ENCODE peak calls at places on chromosomes 7 and 10, in eight cellular contexts. One of them, this sample, is unnamed.

GRCh38 chr10:129881641-129882040 is 82.4 kb downstream of the EBF3 start:
- DNase-seq in HCT116: no peak
- DNase-seq in H1: no peak
- DNase-seq in stomach: no peak
- DNase-seq in K562: no peak
- DNase-seq in sigmoid colon: no peak
- DNase-seq in upper lobe of left lung: no peak
- DNase-seq in GM12891: no peak
- DNase-seq in this sample: no peak

GRCh38 chr10:24132741-24133140 is 76.2 kb upstream of the KIAA1217 start:
- DNase-seq in HCT116: no peak
- DNase-seq in H1: no peak
- DNase-seq in stomach: no peak
- DNase-seq in K562: no peak
- DNase-seq in sigmoid colon: no peak
- DNase-seq in upper lobe of left lung: no peak
- DNase-seq in GM12891: no peak
- DNase-seq in this sample: no peak

GRCh38 chr10:49612513-49613159 is 1.2 kb upstream of the CHAT start:
- DNase-seq in HCT116: no peak
- DNase-seq in H1: peak
- DNase-seq in stomach: no peak
- DNase-seq in K562: peak
- DNase-seq in sigmoid colon: peak
- DNase-seq in upper lobe of left lung: no peak
- DNase-seq in GM12891: no peak
- DNase-seq in this sample: no peak

GRCh38 chr7:107152011-107152410 is 16.8 kb upstream of the HBP1 start:
- DNase-seq in HCT116: no peak
- DNase-seq in H1: no peak
- DNase-seq in stomach: no peak
- DNase-seq in K562: no peak
- DNase-seq in sigmoid colon: no peak
- DNase-seq in upper lobe of left lung: no peak
- DNase-seq in GM12891: no peak
- DNase-seq in this sample: no peak

GRCh38 chr7:2720024-2720423 is 32.0 kb downstream of the AMZ1 start:
- DNase-seq in HCT116: no peak
- DNase-seq in H1: no peak
- DNase-seq in stomach: no peak
- DNase-seq in K562: no peak
- DNase-seq in sigmoid colon: no peak
- DNase-seq in upper lobe of left lung: no peak
- DNase-seq in GM12891: no peak
- DNase-seq in this sample: no peak

GRCh38 chr7:37320840-37321468 is 127.7 kb downstream of the ELMO1 start:
- DNase-seq in HCT116: no peak
- DNase-seq in H1: no peak
- DNase-seq in stomach: no peak
- DNase-seq in K562: no peak
- DNase-seq in sigmoid colon: no peak
- DNase-seq in upper lobe of left lung: no peak
- DNase-seq in GM12891: no peak
- DNase-seq in this sample: no peak

GRCh38 chr10:8042032-8042863 is 12.2 kb upstream of the GATA3 start:
- DNase-seq in HCT116: no peak
- DNase-seq in H1: no peak
- DNase-seq in stomach: no peak
- DNase-seq in K562: no peak
- DNase-seq in sigmoid colon: no peak
- DNase-seq in upper lobe of left lung: no peak
- DNase-seq in GM12891: no peak
- DNase-seq in this sample: no peak

GRCh38 chr7:155917836-155918385 is 105.6 kb upstream of the SHH start:
- DNase-seq in HCT116: no peak
- DNase-seq in H1: no peak
- DNase-seq in stomach: peak
- DNase-seq in K562: no peak
- DNase-seq in sigmoid colon: no peak
- DNase-seq in upper lobe of left lung: no peak
- DNase-seq in GM12891: no peak
- DNase-seq in this sample: no peak

GRCh38 chr7:150324366-150324961 is 1.1 kb upstream of the ACTR3C start:
- DNase-seq in HCT116: no peak
- DNase-seq in H1: no peak
- DNase-seq in stomach: no peak
- DNase-seq in K562: peak
- DNase-seq in sigmoid colon: no peak
- DNase-seq in upper lobe of left lung: no peak
- DNase-seq in GM12891: no peak
- DNase-seq in this sample: no peak
- TF ChIP-seq POLR2A in HCT116: no peak
- TF ChIP-seq POLR2A in H1: no peak
- TF ChIP-seq POLR2A in stomach: no peak
- TF ChIP-seq POLR2A in K562: no peak
- TF ChIP-seq POLR2A in sigmoid colon: no peak
- TF ChIP-seq POLR2A in upper lobe of left lung: no peak
- TF ChIP-seq POLR2A in GM12891: no peak
- TF ChIP-seq POLR2A in this sample: no peak

GRCh38 chr7:74478671-74479065 is 25.0 kb downstream of the GTF2IRD1 start:
- DNase-seq in HCT116: no peak
- DNase-seq in H1: no peak
- DNase-seq in stomach: no peak
- DNase-seq in K562: no peak
- DNase-seq in sigmoid colon: no peak
- DNase-seq in upper lobe of left lung: no peak
- DNase-seq in GM12891: no peak
- DNase-seq in this sample: no peak

GRCh38 chr7:74480861-74481417 is 27.2 kb downstream of the GTF2IRD1 start:
- DNase-seq in HCT116: no peak
- DNase-seq in H1: no peak
- DNase-seq in stomach: peak
- DNase-seq in K562: no peak
- DNase-seq in sigmoid colon: peak
- DNase-seq in upper lobe of left lung: no peak
- DNase-seq in GM12891: no peak
- DNase-seq in this sample: no peak

GRCh38 chr7:74481458-74482324 is 28.0 kb downstream of the GTF2IRD1 start:
- DNase-seq in HCT116: no peak
- DNase-seq in H1: no peak
- DNase-seq in stomach: no peak
- DNase-seq in K562: no peak
- DNase-seq in sigmoid colon: no peak
- DNase-seq in upper lobe of left lung: no peak
- DNase-seq in GM12891: no peak
- DNase-seq in this sample: no peak

GRCh38 chr7:74479066-74479781 is 25.5 kb downstream of the GTF2IRD1 start:
- DNase-seq in HCT116: no peak
- DNase-seq in H1: no peak
- DNase-seq in stomach: peak
- DNase-seq in K562: no peak
- DNase-seq in sigmoid colon: peak
- DNase-seq in upper lobe of left lung: peak
- DNase-seq in GM12891: no peak
- DNase-seq in this sample: no peak

DNA sequence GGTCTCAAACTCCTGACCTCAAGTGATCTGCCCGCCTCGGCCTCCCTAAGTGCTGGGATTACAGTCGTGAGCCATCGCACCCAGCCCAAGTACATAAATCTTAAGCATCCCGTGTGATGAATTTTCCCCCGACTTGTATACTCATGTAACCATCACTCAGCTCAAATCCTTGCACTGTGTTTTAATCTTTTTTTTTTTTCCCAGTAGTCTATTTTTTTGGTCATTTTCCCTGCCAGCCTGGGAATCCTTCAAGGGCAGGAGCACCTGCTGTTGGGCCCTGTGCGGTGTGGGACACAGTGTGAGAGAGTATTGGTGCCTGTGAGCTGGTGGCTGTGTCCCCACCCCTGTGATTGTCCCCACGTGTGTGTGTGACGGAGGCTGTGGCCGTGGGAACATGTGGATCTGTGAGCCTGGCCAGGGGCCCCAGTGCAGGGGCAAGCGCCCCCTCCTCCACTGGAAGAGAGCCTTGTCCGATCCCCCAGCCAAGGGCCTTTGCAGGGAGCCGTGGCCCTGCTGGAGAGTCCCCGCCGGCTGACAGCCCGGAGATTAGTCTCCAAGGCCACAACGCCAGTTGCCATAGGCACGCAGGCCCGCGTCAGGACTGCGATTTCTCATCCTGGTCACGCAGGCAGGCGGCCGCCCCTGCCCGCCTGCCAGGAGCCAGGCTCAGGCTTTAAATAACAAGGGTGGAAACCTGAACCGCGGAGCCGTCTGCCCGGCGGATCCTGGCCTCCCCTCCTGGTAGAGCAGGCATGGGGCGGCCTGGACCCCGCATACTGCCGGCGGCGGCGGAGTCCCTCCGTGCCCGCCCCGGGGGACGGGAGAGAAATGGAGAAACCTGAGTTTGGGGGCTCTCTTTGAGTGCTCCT is 26.5 kb downstream of the GTF2IRD1 start:
- DNase-seq in HCT116: no peak
- DNase-seq in H1: peak
- DNase-seq in stomach: peak
- DNase-seq in K562: no peak
- DNase-seq in sigmoid colon: peak
- DNase-seq in upper lobe of left lung: peak
- DNase-seq in GM12891: peak
- DNase-seq in this sample: no peak
- TF ChIP-seq POLR2AphosphoS5 in HCT116: no peak
- TF ChIP-seq POLR2AphosphoS5 in H1: no peak
- TF ChIP-seq POLR2AphosphoS5 in stomach: peak
- TF ChIP-seq POLR2AphosphoS5 in K562: no peak
- TF ChIP-seq POLR2AphosphoS5 in sigmoid colon: peak
- TF ChIP-seq POLR2AphosphoS5 in upper lobe of left lung: peak
- TF ChIP-seq POLR2AphosphoS5 in GM12891: no peak
- TF ChIP-seq POLR2AphosphoS5 in this sample: no peak

GRCh38 chr7:29147821-29148220 is 1.5 kb upstream of the CPVL start:
- DNase-seq in HCT116: no peak
- DNase-seq in H1: no peak
- DNase-seq in stomach: no peak
- DNase-seq in K562: no peak
- DNase-seq in sigmoid colon: no peak
- DNase-seq in upper lobe of left lung: no peak
- DNase-seq in GM12891: no peak
- DNase-seq in this sample: no peak

GRCh38 chr7:29145553-29146081 is 720 bp downstream of the CPVL start:
- DNase-seq in HCT116: no peak
- DNase-seq in H1: no peak
- DNase-seq in stomach: no peak
- DNase-seq in K562: no peak
- DNase-seq in sigmoid colon: no peak
- DNase-seq in upper lobe of left lung: no peak
- DNase-seq in GM12891: no peak
- DNase-seq in this sample: no peak

GRCh38 chr7:29146888-29147609 is 712 bp upstream of the CPVL start:
- DNase-seq in HCT116: peak
- DNase-seq in H1: no peak
- DNase-seq in stomach: peak
- DNase-seq in K562: no peak
- DNase-seq in sigmoid colon: peak
- DNase-seq in upper lobe of left lung: no peak
- DNase-seq in GM12891: no peak
- DNase-seq in this sample: no peak

GRCh38 chr7:29143698-29144203 is 2.6 kb downstream of the CPVL start:
- DNase-seq in HCT116: no peak
- DNase-seq in H1: no peak
- DNase-seq in stomach: no peak
- DNase-seq in K562: no peak
- DNase-seq in sigmoid colon: no peak
- DNase-seq in upper lobe of left lung: no peak
- DNase-seq in GM12891: no peak
- DNase-seq in this sample: no peak

DNA sequence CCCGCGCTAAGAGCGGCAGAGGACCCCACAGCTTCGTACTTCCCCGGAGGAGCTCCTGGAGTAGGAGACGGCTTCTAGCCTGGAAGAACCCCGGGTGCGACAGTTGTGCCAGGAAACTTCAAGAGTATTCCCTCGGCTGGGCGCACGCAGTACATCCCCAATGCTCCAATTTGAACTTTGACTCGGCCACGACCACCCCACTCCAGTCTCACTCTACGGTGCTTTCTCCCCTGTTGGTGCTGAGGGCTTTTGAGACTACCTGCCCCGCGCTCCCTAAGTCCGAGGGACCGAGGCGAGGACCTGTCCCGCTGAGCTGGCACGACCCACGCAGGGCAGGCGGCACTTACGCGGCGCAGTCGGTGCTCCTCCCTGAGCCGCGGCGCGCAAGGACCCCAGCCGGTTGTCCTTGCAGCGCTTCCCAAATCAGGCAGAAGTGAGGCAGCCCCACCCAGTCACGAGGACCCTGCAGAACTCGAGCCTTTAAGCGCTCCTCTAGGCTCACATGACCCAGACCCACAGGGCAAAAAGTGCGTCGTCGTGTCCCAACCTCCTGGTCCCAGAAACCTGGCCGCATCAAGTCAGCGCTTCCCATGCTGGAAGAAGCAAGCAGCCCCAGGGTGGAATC is at the start of gene CPVL:
- DNase-seq in HCT116: peak
- DNase-seq in H1: peak
- DNase-seq in stomach: peak
- DNase-seq in K562: no peak
- DNase-seq in sigmoid colon: peak
- DNase-seq in upper lobe of left lung: peak
- DNase-seq in GM12891: no peak
- DNase-seq in this sample: no peak
- TF ChIP-seq POLR2A in HCT116: no peak
- TF ChIP-seq POLR2A in H1: peak
- TF ChIP-seq POLR2A in stomach: no peak
- TF ChIP-seq POLR2A in K562: no peak
- TF ChIP-seq POLR2A in sigmoid colon: peak
- TF ChIP-seq POLR2A in upper lobe of left lung: no peak
- TF ChIP-seq POLR2A in GM12891: no peak
- TF ChIP-seq POLR2A in this sample: no peak

DNA sequence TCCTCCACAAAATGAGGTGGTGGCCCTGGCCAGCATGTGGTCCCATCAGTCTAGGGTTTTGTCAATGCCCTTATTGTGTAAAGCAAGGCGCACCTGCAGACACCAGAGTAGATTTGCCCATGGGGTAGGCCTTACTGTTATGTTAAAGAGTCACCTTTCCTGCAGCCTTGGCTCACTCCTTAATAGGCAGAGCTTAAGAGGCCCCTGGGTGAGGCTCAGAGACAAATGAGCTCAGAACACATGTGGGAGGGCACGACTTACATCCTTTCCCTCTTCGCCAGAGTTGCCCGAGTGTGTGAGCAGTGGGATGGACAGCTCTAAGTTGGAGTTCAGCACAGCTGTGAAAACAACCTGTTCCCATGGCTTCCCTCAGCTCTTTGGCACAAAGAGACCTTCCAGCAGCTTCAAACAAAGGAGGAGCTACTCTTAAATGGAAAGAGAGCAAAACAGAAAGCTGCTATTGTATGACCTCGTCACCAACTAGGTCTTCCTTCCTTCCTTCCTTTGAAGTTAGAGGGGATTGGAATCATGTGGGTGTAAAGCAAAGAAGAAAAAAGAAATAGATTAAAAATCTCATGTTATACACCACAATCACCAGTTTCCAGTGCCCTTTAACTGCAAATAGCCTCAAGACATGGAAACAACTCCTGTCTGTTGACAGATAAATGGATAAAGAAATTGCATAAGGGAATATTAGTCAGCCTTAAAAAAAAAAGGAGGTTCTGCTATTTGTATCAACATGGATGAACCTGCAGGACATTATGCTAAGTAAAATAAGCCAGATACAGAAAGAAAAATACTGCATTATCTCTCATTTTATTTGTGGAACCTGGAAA is 11.9 kb upstream of the XPNPEP1 start:
- DNase-seq in HCT116: no peak
- DNase-seq in H1: peak
- DNase-seq in stomach: no peak
- DNase-seq in K562: no peak
- DNase-seq in sigmoid colon: no peak
- DNase-seq in upper lobe of left lung: no peak
- DNase-seq in GM12891: no peak
- DNase-seq in this sample: no peak
- TF ChIP-seq POLR2AphosphoS5 in HCT116: no peak
- TF ChIP-seq POLR2AphosphoS5 in H1: peak
- TF ChIP-seq POLR2AphosphoS5 in stomach: no peak
- TF ChIP-seq POLR2AphosphoS5 in K562: no peak
- TF ChIP-seq POLR2AphosphoS5 in sigmoid colon: no peak
- TF ChIP-seq POLR2AphosphoS5 in upper lobe of left lung: no peak
- TF ChIP-seq POLR2AphosphoS5 in GM12891: no peak
- TF ChIP-seq POLR2AphosphoS5 in this sample: no peak